ENCODE peak calls at places on chromosomes 7 and 10, in ten cellular contexts. One of them, this sample, is unnamed. For H3K4me1, the result is how much of the 10 kb centered on the place peaks cover.

GRCh38 chr10:73965890-73966768 is 31.8 kb upstream of the VCL start:
- DNase-seq in lower lobe of right lung: peak
- DNase-seq in H1: peak
- DNase-seq in fibroblast of lung: peak
- DNase-seq in A549: peak
- DNase-seq in upper lobe of left lung: no peak
- DNase-seq in ovary: peak
- DNase-seq in endodermal cell: peak
- DNase-seq in PC-3: peak
- DNase-seq in OCI-LY7: no peak
- DNase-seq in this sample: peak

GRCh38 chr7:66142996-66143395 is 28.3 kb downstream of the CRCP start:
- DNase-seq in endodermal cell: no peak
- DNase-seq in PC-3: no peak
- DNase-seq in fibroblast of lung: no peak
- DNase-seq in OCI-LY7: no peak
- DNase-seq in H1: no peak
- DNase-seq in ovary: no peak
- DNase-seq in lower lobe of right lung: no peak
- DNase-seq in A549: no peak
- DNase-seq in upper lobe of left lung: no peak
- DNase-seq in this sample: peak

GRCh38 chr10:30133198-30133597 is 73.8 kb upstream of the JCAD start:
- DNase-seq in endodermal cell: no peak
- DNase-seq in OCI-LY7: no peak
- DNase-seq in upper lobe of left lung: no peak
- DNase-seq in A549: no peak
- DNase-seq in ovary: no peak
- DNase-seq in fibroblast of lung: no peak
- DNase-seq in H1: no peak
- DNase-seq in lower lobe of right lung: no peak
- DNase-seq in PC-3: no peak
- DNase-seq in this sample: no peak

GRCh38 chr10:44060719-44061118 is 324.2 kb downstream of the CXCL12 start:
- DNase-seq in endodermal cell: no peak
- DNase-seq in A549: no peak
- DNase-seq in OCI-LY7: no peak
- DNase-seq in ovary: no peak
- DNase-seq in PC-3: no peak
- DNase-seq in lower lobe of right lung: no peak
- DNase-seq in H1: no peak
- DNase-seq in upper lobe of left lung: no peak
- DNase-seq in fibroblast of lung: no peak
- DNase-seq in this sample: no peak

GRCh38 chr10:48331436-48331835 is 25.0 kb downstream of the MAPK8 start:
- DNase-seq in OCI-LY7: no peak
- DNase-seq in A549: no peak
- DNase-seq in lower lobe of right lung: no peak
- DNase-seq in ovary: no peak
- DNase-seq in endodermal cell: no peak
- DNase-seq in PC-3: no peak
- DNase-seq in fibroblast of lung: no peak
- DNase-seq in upper lobe of left lung: no peak
- DNase-seq in H1: no peak
- DNase-seq in this sample: no peak

GRCh38 chr7:154698726-154699291 is 304.1 kb downstream of the PAXIP1 start:
- DNase-seq in upper lobe of left lung: no peak
- DNase-seq in OCI-LY7: peak
- DNase-seq in A549: peak
- DNase-seq in H1: peak
- DNase-seq in ovary: no peak
- DNase-seq in fibroblast of lung: no peak
- DNase-seq in lower lobe of right lung: no peak
- DNase-seq in endodermal cell: peak
- DNase-seq in PC-3: no peak
- DNase-seq in this sample: no peak

GRCh38 chr10:79133386-79133785 is 64.6 kb downstream of the ZMIZ1 start:
- DNase-seq in lower lobe of right lung: no peak
- DNase-seq in H1: no peak
- DNase-seq in A549: no peak
- DNase-seq in OCI-LY7: no peak
- DNase-seq in endodermal cell: no peak
- DNase-seq in upper lobe of left lung: no peak
- DNase-seq in PC-3: no peak
- DNase-seq in ovary: no peak
- DNase-seq in fibroblast of lung: no peak
- DNase-seq in this sample: no peak

GRCh38 chr7:114917211-114917839 is 4.6 kb upstream of the MDFIC start:
- DNase-seq in H1: no peak
- DNase-seq in endodermal cell: no peak
- DNase-seq in A549: no peak
- DNase-seq in upper lobe of left lung: no peak
- DNase-seq in ovary: no peak
- DNase-seq in lower lobe of right lung: no peak
- DNase-seq in OCI-LY7: no peak
- DNase-seq in fibroblast of lung: no peak
- DNase-seq in PC-3: no peak
- DNase-seq in this sample: peak

GRCh38 chr7:41817386-41817785 is 114.5 kb upstream of the INHBA start:
- DNase-seq in OCI-LY7: no peak
- DNase-seq in PC-3: peak
- DNase-seq in lower lobe of right lung: no peak
- DNase-seq in upper lobe of left lung: no peak
- DNase-seq in endodermal cell: no peak
- DNase-seq in H1: no peak
- DNase-seq in ovary: no peak
- DNase-seq in fibroblast of lung: no peak
- DNase-seq in A549: no peak
- DNase-seq in this sample: peak

GRCh38 chr10:70272925-70273316 is 10.9 kb downstream of the NPFFR1 start:
- DNase-seq in upper lobe of left lung: no peak
- DNase-seq in ovary: no peak
- DNase-seq in A549: peak
- DNase-seq in lower lobe of right lung: no peak
- DNase-seq in OCI-LY7: peak
- DNase-seq in PC-3: peak
- DNase-seq in fibroblast of lung: peak
- DNase-seq in endodermal cell: no peak
- DNase-seq in H1: no peak
- DNase-seq in this sample: peak

GRCh38 chr7:55509322-55509721 is 63.0 kb downstream of the VOPP1 start:
- DNase-seq in fibroblast of lung: peak
- DNase-seq in OCI-LY7: no peak
- DNase-seq in ovary: no peak
- DNase-seq in endodermal cell: no peak
- DNase-seq in PC-3: no peak
- DNase-seq in A549: no peak
- DNase-seq in upper lobe of left lung: no peak
- DNase-seq in H1: no peak
- DNase-seq in lower lobe of right lung: no peak
- DNase-seq in this sample: no peak

GRCh38 chr7:147196476-147196875 is 1079.9 kb downstream of the CNTNAP2 start:
- DNase-seq in PC-3: no peak
- DNase-seq in endodermal cell: no peak
- DNase-seq in fibroblast of lung: no peak
- DNase-seq in upper lobe of left lung: no peak
- DNase-seq in A549: no peak
- DNase-seq in lower lobe of right lung: no peak
- DNase-seq in OCI-LY7: no peak
- DNase-seq in H1: no peak
- DNase-seq in ovary: no peak
- DNase-seq in this sample: no peak

GRCh38 chr7:99955247-99955646 is 20.6 kb downstream of the AZGP1 start:
- DNase-seq in ovary: no peak
- DNase-seq in lower lobe of right lung: no peak
- DNase-seq in OCI-LY7: no peak
- DNase-seq in upper lobe of left lung: no peak
- DNase-seq in endodermal cell: no peak
- DNase-seq in PC-3: peak
- DNase-seq in A549: no peak
- DNase-seq in fibroblast of lung: no peak
- DNase-seq in H1: no peak
- DNase-seq in this sample: peak

GRCh38 chr10:91313761-91314520 is 93.5 kb downstream of the PCGF5 start:
- DNase-seq in PC-3: no peak
- DNase-seq in A549: no peak
- DNase-seq in lower lobe of right lung: no peak
- DNase-seq in fibroblast of lung: peak
- DNase-seq in ovary: no peak
- DNase-seq in upper lobe of left lung: no peak
- DNase-seq in H1: no peak
- DNase-seq in endodermal cell: no peak
- DNase-seq in OCI-LY7: no peak
- DNase-seq in this sample: no peak

DNA sequence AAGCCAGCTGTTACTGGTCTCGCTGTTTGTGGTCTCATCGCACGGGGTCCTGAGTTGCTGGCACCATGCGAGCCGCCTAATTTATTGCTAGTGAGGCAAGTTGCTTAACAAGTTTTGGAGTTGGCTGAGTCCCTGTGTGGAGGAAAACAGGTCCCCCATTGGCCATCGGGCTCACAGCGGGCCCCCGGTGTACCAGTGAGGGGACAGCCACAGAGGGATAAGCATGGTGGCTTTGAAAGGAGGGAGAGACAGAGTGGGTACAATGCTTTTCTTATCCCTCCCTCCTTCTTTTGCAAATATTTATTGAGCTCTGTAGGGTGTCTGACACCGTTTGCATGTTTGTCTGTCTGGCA is 2.8 kb downstream of the HTRA1 start:
- DNase-seq in upper lobe of left lung: peak
- DNase-seq in lower lobe of right lung: no peak
- DNase-seq in A549: no peak
- DNase-seq in ovary: no peak
- DNase-seq in OCI-LY7: no peak
- DNase-seq in endodermal cell: no peak
- DNase-seq in PC-3: no peak
- DNase-seq in H1: peak
- DNase-seq in fibroblast of lung: no peak
- DNase-seq in this sample: no peak
- H3K4me1 ChIP-seq in upper lobe of left lung: under half
- H3K4me1 ChIP-seq in lower lobe of right lung: under half
- H3K4me1 ChIP-seq in A549: under half
- H3K4me1 ChIP-seq in ovary: under half
- H3K4me1 ChIP-seq in OCI-LY7: under half
- H3K4me1 ChIP-seq in endodermal cell: under half
- H3K4me1 ChIP-seq in PC-3: under half
- H3K4me1 ChIP-seq in H1: under half
- H3K4me1 ChIP-seq in fibroblast of lung: under half
- H3K4me1 ChIP-seq in this sample: under half

DNA sequence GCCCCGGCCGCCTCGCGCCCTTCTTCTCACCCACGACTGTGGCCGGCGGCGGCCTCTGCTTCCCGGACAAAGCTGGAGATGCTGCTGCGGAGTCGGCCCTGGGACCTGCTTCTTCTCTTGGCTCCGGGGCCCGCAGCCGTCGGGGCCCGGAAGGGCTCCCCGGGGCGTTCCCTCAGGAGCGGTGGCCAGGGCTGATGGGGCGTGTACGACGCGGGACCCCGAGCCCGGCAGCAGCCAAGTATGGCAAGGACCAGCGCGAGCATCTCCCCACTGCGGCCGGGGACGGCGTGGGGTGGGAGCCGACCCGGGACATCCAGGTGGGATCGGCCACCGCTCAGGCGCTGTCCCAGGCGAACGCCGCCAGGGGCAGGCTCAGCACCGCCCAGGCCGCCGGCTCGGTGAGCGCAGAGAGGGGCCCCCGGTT is 27.6 kb upstream of the BMS1 start:
- DNase-seq in endodermal cell: peak
- DNase-seq in upper lobe of left lung: peak
- DNase-seq in A549: no peak
- DNase-seq in PC-3: no peak
- DNase-seq in fibroblast of lung: no peak
- DNase-seq in lower lobe of right lung: no peak
- DNase-seq in H1: peak
- DNase-seq in ovary: no peak
- DNase-seq in OCI-LY7: no peak
- DNase-seq in this sample: no peak
- TF ChIP-seq CTCF in endodermal cell: peak
- TF ChIP-seq CTCF in upper lobe of left lung: peak
- TF ChIP-seq CTCF in A549: no peak
- TF ChIP-seq CTCF in PC-3: no peak
- TF ChIP-seq CTCF in fibroblast of lung: no peak
- TF ChIP-seq CTCF in lower lobe of right lung: peak
- TF ChIP-seq CTCF in H1: peak
- TF ChIP-seq CTCF in ovary: no peak
- TF ChIP-seq CTCF in OCI-LY7: no peak
- TF ChIP-seq CTCF in this sample: peak

GRCh38 chr7:129827467-129827990 is 125.2 kb downstream of the UBE2H start:
- DNase-seq in lower lobe of right lung: no peak
- DNase-seq in OCI-LY7: no peak
- DNase-seq in A549: no peak
- DNase-seq in upper lobe of left lung: no peak
- DNase-seq in ovary: no peak
- DNase-seq in H1: no peak
- DNase-seq in fibroblast of lung: no peak
- DNase-seq in endodermal cell: peak
- DNase-seq in PC-3: no peak
- DNase-seq in this sample: no peak
- H3K27ac ChIP-seq in lower lobe of right lung: no peak
- H3K27ac ChIP-seq in OCI-LY7: no peak
- H3K27ac ChIP-seq in A549: no peak
- H3K27ac ChIP-seq in upper lobe of left lung: no peak
- H3K27ac ChIP-seq in ovary: no peak
- H3K27ac ChIP-seq in H1: no peak
- H3K27ac ChIP-seq in fibroblast of lung: no peak
- H3K27ac ChIP-seq in endodermal cell: no peak
- H3K27ac ChIP-seq in PC-3: no peak
- H3K27ac ChIP-seq in this sample: no peak

GRCh38 chr10:113924171-113924570 is 69.7 kb downstream of the NHLRC2 start:
- DNase-seq in lower lobe of right lung: no peak
- DNase-seq in PC-3: no peak
- DNase-seq in fibroblast of lung: no peak
- DNase-seq in OCI-LY7: no peak
- DNase-seq in upper lobe of left lung: no peak
- DNase-seq in A549: no peak
- DNase-seq in endodermal cell: no peak
- DNase-seq in ovary: no peak
- DNase-seq in H1: no peak
- DNase-seq in this sample: no peak
- H3K4me1 ChIP-seq in lower lobe of right lung: under half
- H3K4me1 ChIP-seq in PC-3: under half
- H3K4me1 ChIP-seq in fibroblast of lung: under half
- H3K4me1 ChIP-seq in OCI-LY7: under half
- H3K4me1 ChIP-seq in upper lobe of left lung: under half
- H3K4me1 ChIP-seq in A549: under half
- H3K4me1 ChIP-seq in endodermal cell: under half
- H3K4me1 ChIP-seq in ovary: under half
- H3K4me1 ChIP-seq in H1: under half
- H3K4me1 ChIP-seq in this sample: under half

GRCh38 chr10:815338-816104 is 116.0 kb downstream of the LARP4B start:
- DNase-seq in endodermal cell: peak
- DNase-seq in lower lobe of right lung: no peak
- DNase-seq in A549: no peak
- DNase-seq in upper lobe of left lung: no peak
- DNase-seq in PC-3: no peak
- DNase-seq in fibroblast of lung: no peak
- DNase-seq in H1: no peak
- DNase-seq in ovary: no peak
- DNase-seq in OCI-LY7: no peak
- DNase-seq in this sample: no peak
- TF ChIP-seq CTCF in endodermal cell: peak
- TF ChIP-seq CTCF in lower lobe of right lung: no peak
- TF ChIP-seq CTCF in A549: no peak
- TF ChIP-seq CTCF in upper lobe of left lung: no peak
- TF ChIP-seq CTCF in PC-3: no peak
- TF ChIP-seq CTCF in fibroblast of lung: peak
- TF ChIP-seq CTCF in H1: peak
- TF ChIP-seq CTCF in ovary: no peak
- TF ChIP-seq CTCF in OCI-LY7: no peak
- TF ChIP-seq CTCF in this sample: peak

This sample was measured in foreskin keratinocyte.